ENCODE peak calls at places on chromosomes 4 and X, in seven cellular contexts. D is OCI-LY7, K is uterus, R is cardiac muscle cell, B is pancreas, Q is HCT116, F is tibial artery. G is an unnamed sample. For H3K4me1, the result is how much of the 10 kb centered on the place peaks cover.

GRCh38 chr4:185011408-185011807 is 6.9 kb upstream of the HELT start:
- DNase-seq in D (peak), K (no peak), R (peak), B (no peak), Q (peak), F (no peak), G (no peak)

GRCh38 chr4:47615385-47615784 is 130.3 kb downstream of the ATP10D start:
- DNase-seq in D (no peak), K (no peak), R (no peak), B (no peak), Q (no peak), F (no peak), G (no peak)

GRCh38 chr4:151331276-151332042 is 6.1 kb upstream of the SH3D19 start:
- DNase-seq in D (no peak), K (no peak), R (no peak), B (no peak), Q (no peak), F (no peak), G (no peak)

GRCh38 chr4:54986095-54986846 is 139.1 kb downstream of the KDR start:
- DNase-seq in D (no peak), K (no peak), R (no peak), B (no peak), Q (no peak), F (no peak), G (no peak)

GRCh38 chr4:6935961-6936360 is 26.3 kb downstream of the TBC1D14 start:
- DNase-seq in D (no peak), K (no peak), R (no peak), B (no peak), Q (no peak), F (no peak), G (no peak)

GRCh38 chr4:80261989-80262600 is 4.4 kb upstream of the FGF5 start:
- DNase-seq in D (no peak), K (no peak), R (no peak), B (no peak), Q (no peak), F (no peak), G (no peak)

GRCh38 chrX:77009691-77010090 is 437.5 kb upstream of the FGF16 start:
- DNase-seq in D (no peak), K (peak), R (no peak), B (no peak), Q (no peak), F (peak), G (no peak)

GRCh38 chr4:6221851-6222760 is 21.8 kb upstream of the JAKMIP1 start:
- DNase-seq in D (no peak), K (no peak), R (peak), B (peak), Q (peak), F (peak), G (no peak)

GRCh38 chr4:10783351-10783750 is 98.8 kb upstream of the CLNK start:
- DNase-seq in D (no peak), K (no peak), R (no peak), B (no peak), Q (no peak), F (no peak), G (no peak)

GRCh38 chr4:127783971-127784519 is 1.9 kb downstream of the HSPA4L start:
- DNase-seq in D (no peak), K (no peak), R (no peak), B (no peak), Q (no peak), F (no peak), G (no peak)

GRCh38 chrX:46311581-46312120 is 233.6 kb downstream of the ZNF674 start:
- DNase-seq in D (no peak), K (no peak), R (no peak), B (no peak), Q (no peak), F (no peak), G (no peak)

GRCh38 chr4:56744030-56744429 is 62.9 kb upstream of the HOPX start:
- DNase-seq in D (no peak), K (no peak), R (no peak), B (no peak), Q (no peak), F (no peak), G (no peak)

GRCh38 chrX:39883664-39884063 is 214.1 kb downstream of the BCOR start:
- DNase-seq in D (no peak), K (no peak), R (no peak), B (no peak), Q (no peak), F (no peak), G (no peak)

GRCh38 chrX:120781416-120781815 is 94.2 kb downstream of the CT47B1 start:
- DNase-seq in D (no peak), K (no peak), R (no peak), B (no peak), Q (no peak), F (no peak), G (no peak)

GRCh38 chrX:54007682-54008081 is 36.6 kb downstream of the PHF8 start:
- DNase-seq in D (no peak), K (no peak), R (no peak), B (no peak), Q (no peak), F (no peak), G (no peak)

GRCh38 chr4:150683775-150684350 is 101.9 kb downstream of the MAB21L2 start:
- DNase-seq in D (no peak), K (no peak), R (no peak), B (no peak), Q (no peak), F (no peak), G (no peak)

GRCh38 chr4:159305129-159305528 is 202.2 kb downstream of the RAPGEF2 start:
- DNase-seq in D (no peak), K (no peak), R (no peak), B (no peak), Q (no peak), F (no peak), G (no peak)

GRCh38 chr4:138897818-138898226 is 117.8 kb upstream of the NOCT start:
- DNase-seq in D (no peak), K (no peak), R (no peak), B (no peak), Q (no peak), F (no peak), G (no peak)

GRCh38 chr4:165834116-165834515 is 38.9 kb upstream of the TLL1 start:
- DNase-seq in D (no peak), K (no peak), R (no peak), B (no peak), Q (no peak), F (no peak), G (no peak)

GRCh38 chrX:50700921-50701320 is 113.1 kb downstream of the SHROOM4 start:
- DNase-seq in D (no peak), K (no peak), R (no peak), B (no peak), Q (no peak), F (no peak), G (no peak)

GRCh38 chr4:25970691-25971427 is 56.8 kb downstream of the SMIM20 start:
- DNase-seq in D (no peak), K (no peak), R (no peak), B (peak), Q (no peak), F (no peak), G (no peak)

GRCh38 chr4:114626202-114626601 is 27.6 kb downstream of the UGT8 start:
- DNase-seq in D (no peak), K (no peak), R (no peak), B (no peak), Q (no peak), F (no peak), G (no peak)

GRCh38 chr4:73222466-73223257 is 35.9 kb downstream of the ANKRD17 start:
- DNase-seq in D (peak), K (peak), R (peak), B (peak), Q (peak), F (peak), G (peak)

GRCh38 chr4:161642708-161643107 is 521.1 kb downstream of the FSTL5 start:
- DNase-seq in D (no peak), K (no peak), R (no peak), B (no peak), Q (no peak), F (no peak), G (no peak)
- TF ChIP-seq CTCF in D (peak), K (no peak), R (no peak), B (no peak), Q (no peak), F (no peak), G (no peak)

GRCh38 chr4:40395908-40396806 is 61.0 kb downstream of the CHRNA9 start:
- DNase-seq in D (no peak), K (peak), R (peak), B (peak), Q (no peak), F (no peak), G (peak)
- H3K4me3 ChIP-seq in D (no peak), K (no peak), R (no peak), B (no peak), Q (no peak), F (no peak), G (peak)

GRCh38 chrX:68694429-68695205 is 47.2 kb downstream of the STARD8 start:
- DNase-seq in D (no peak), K (no peak), R (no peak), B (no peak), Q (no peak), F (no peak), G (no peak)
- H3K4me1 ChIP-seq in D (under half), K (under half), R (under half), B (under half), Q (under half), F (under half), G (under half)

DNA sequence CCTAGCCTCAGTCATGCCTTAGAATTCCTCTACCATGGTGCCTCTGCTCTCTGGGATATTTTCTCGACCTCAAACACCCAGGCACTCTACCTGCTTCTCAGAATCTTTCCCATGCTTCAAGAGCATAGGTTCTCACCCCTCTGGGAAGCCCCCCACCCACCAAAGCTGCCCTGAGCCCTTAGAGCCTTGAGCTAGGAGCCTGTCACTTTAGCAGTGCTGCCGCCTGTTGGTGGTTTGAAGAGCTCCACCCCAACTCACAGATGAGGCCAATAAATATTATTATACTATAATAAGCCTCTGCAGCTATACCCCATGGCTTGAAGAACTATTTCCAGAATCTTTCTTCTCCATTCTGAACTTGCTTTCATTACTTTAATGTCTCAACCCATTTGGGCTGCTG is 109.7 kb downstream of the RTL5 start:
- DNase-seq in D (peak), K (no peak), R (no peak), B (no peak), Q (no peak), F (no peak), G (no peak)
- TF ChIP-seq CTCF in D (peak), K (peak), R (peak), B (no peak), Q (peak), F (peak), G (no peak)

GRCh38 chrX:38803609-38804480 is 2.6 kb downstream of the MID1IP1 start:
- DNase-seq in D (peak), K (peak), R (peak), B (peak), Q (peak), F (peak), G (peak)

GRCh38 chrX:38798956-38799355 is 2.3 kb upstream of the MID1IP1 start:
- DNase-seq in D (no peak), K (no peak), R (no peak), B (no peak), Q (no peak), F (no peak), G (no peak)

GRCh38 chrX:38803286-38803608 is 2.0 kb downstream of the MID1IP1 start:
- DNase-seq in D (peak), K (no peak), R (no peak), B (no peak), Q (no peak), F (no peak), G (no peak)

GRCh38 chrX:38799995-38800394 is 1.3 kb upstream of the MID1IP1 start:
- DNase-seq in D (peak), K (no peak), R (no peak), B (no peak), Q (no peak), F (peak), G (peak)

DNA sequence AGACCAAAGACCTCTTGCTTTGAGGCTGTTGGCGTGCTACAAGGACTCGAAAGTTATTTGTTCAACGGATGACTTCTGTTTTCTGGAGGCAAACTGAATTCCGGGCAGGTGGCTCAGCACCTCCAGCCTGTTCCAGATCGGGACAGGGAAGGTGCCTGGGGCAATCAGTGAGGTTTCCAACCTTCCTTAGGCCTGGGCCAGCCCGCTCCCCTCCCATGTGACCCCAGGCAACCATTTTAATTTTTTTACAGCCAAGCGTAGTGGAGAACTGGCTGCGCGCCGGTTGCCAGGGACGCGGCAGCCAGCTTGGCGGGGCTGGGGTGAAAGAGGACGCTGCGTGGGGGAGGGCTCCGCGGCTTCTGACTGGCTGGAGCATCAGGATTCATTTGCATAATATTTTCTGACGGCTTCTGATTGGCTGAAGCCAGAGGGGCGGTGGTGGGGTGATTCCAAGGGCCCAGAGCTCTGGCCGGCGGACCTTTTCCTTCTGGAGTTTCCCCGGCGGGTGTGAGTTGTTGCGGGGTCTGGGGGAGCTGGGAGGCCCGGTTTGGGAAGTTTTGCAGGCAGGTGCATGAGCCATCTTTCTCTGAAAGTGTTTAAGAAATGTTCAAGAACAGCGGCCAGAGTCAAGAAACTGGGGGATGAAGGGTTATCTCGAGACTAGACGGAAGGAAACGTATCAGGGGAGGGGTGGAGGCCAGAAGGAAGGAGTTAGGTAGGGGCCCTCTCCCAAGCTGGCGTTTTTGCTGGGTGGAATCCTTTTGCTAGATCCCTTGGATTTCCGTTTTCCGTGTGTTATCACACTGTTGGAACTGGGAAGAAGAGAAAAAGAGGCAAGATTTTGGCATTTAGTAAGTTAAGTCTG is at the start of gene MID1IP1:
- DNase-seq in D (peak), K (peak), R (peak), B (peak), Q (peak), F (peak), G (peak)
- H3K4me3 ChIP-seq in D (peak), K (peak), R (peak), B (peak), Q (peak), F (peak), G (peak)

GRCh38 chrX:94722578-94722977 is 1048.6 kb downstream of the FAM133A start:
- DNase-seq in D (no peak), K (no peak), R (no peak), B (no peak), Q (no peak), F (no peak), G (no peak)
- H3K4me1 ChIP-seq in D (under half), K (under half), R (under half), B (under half), Q (under half), F (under half), G (under half)

G was measured in gastrocnemius medialis.